ENCODE peak calls at places on chromosomes 7 and 10, in four cellular contexts. B, U, F and X are unnamed samples.

GRCh38 chr10:127155221-127155620 is 41.2 kb downstream of the INSYN2A start:
- DNase-seq in B (no peak), F (no peak), U (no peak), X (no peak)

GRCh38 chr10:110226555-110226925 is 19.1 kb downstream of the MXI1 start:
- DNase-seq in U (peak), B (no peak), F (peak), X (peak)

GRCh38 chr7:92588561-92588960 is 1.6 kb downstream of the FAM133B start:
- DNase-seq in F (no peak), U (no peak), B (no peak), X (no peak)

GRCh38 chr10:31929986-31930675 is 1.5 kb upstream of the ARHGAP12 start:
- DNase-seq in B (no peak), U (no peak), F (no peak), X (no peak)

GRCh38 chr10:130022501-130023299 is 58.6 kb upstream of the EBF3 start:
- DNase-seq in B (no peak), U (no peak), F (no peak), X (no peak)

GRCh38 chr10:6694447-6695155 is 114.5 kb upstream of the PRKCQ start:
- DNase-seq in B (no peak), F (no peak), U (no peak), X (no peak)

GRCh38 chr10:75230600-75231038 is 5.1 kb downstream of the COMTD1 start:
- DNase-seq in F (peak), U (peak), B (peak), X (peak)

GRCh38 chr7:55348502-55348901 is 16.6 kb upstream of the LANCL2 start:
- DNase-seq in U (no peak), B (no peak), F (no peak), X (no peak)

GRCh38 chr7:101206665-101207042 is 5.8 kb upstream of the MOGAT3 start:
- DNase-seq in B (no peak), F (no peak), U (no peak), X (no peak)

GRCh38 chr7:139345042-139345441 is 3.9 kb downstream of the FMC1 start:
- DNase-seq in F (no peak), U (no peak), B (no peak), X (no peak)

GRCh38 chr10:17479015-17479615 is 24.7 kb upstream of the ST8SIA6 start:
- DNase-seq in U (no peak), B (no peak), F (no peak), X (no peak)

GRCh38 chr7:70646551-70647248 is 485.2 kb upstream of the GALNT17 start:
- DNase-seq in U (no peak), B (no peak), F (no peak), X (no peak)

GRCh38 chr7:134693256-134693655 is 46.6 kb downstream of the BPGM start:
- DNase-seq in B (no peak), F (no peak), U (no peak), X (no peak)

GRCh38 chr10:8594176-8594575 is 539.7 kb downstream of the GATA3 start:
- DNase-seq in B (no peak), U (no peak), F (no peak), X (no peak)

GRCh38 chr7:74665296-74665938 is 7.9 kb downstream of the GTF2I start:
- DNase-seq in F (no peak), U (no peak), B (no peak), X (no peak)

GRCh38 chr10:103554488-103555320 is 61.2 kb downstream of the NEURL1 start:
- DNase-seq in F (peak), B (no peak), U (peak), X (peak)

GRCh38 chr7:127905491-127906330 is 125.5 kb downstream of the LRRC4 start:
- DNase-seq in F (no peak), U (peak), B (no peak), X (no peak)

GRCh38 chr7:28016297-28016696 is 164.3 kb downstream of the JAZF1 start:
- DNase-seq in F (no peak), U (no peak), B (no peak), X (no peak)

GRCh38 chr10:8815969-8816368 is 761.5 kb downstream of the GATA3 start:
- DNase-seq in F (no peak), U (no peak), B (no peak), X (no peak)

GRCh38 chr10:115432188-115432819 is 339.1 kb downstream of the ATRNL1 start:
- DNase-seq in U (peak), B (no peak), F (no peak), X (no peak)

GRCh38 chr7:5395246-5395645 is 28.4 kb downstream of the TNRC18 start:
- DNase-seq in U (no peak), F (no peak), B (no peak), X (no peak)

GRCh38 chr10:117294039-117294438 is 53.1 kb downstream of the SLC18A2 start:
- DNase-seq in B (no peak), U (no peak), F (no peak), X (no peak)

GRCh38 chr10:3401491-3401938 is 228.9 kb upstream of the PITRM1 start:
- DNase-seq in F (no peak), U (no peak), B (no peak), X (no peak)

GRCh38 chr7:108253275-108254044 is 123.3 kb upstream of the LAMB4 start:
- DNase-seq in F (no peak), U (no peak), B (no peak), X (no peak)

GRCh38 chr7:56028942-56029630 is 22.2 kb downstream of the PSPH start:
- DNase-seq in U (peak), F (no peak), B (no peak), X (no peak)

DNA sequence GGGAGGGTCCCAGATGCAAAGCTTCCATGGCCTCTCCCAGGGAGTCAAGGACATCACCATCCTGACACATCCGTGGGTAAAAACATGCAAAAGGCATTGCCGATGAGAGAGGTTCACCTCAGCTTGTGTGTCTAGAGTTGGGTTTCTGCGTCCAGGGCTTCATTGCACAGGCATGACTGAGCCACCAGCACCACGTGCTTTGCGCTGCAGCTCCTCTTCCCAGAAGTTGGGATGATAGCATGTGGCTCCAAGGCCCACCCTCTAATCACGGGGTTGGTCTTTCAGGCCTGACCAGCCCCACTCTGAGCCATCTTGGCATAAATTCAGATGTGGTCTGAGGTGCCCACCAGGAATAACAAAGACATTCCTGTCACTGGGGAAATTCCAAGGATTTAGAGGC is 7.1 kb upstream of the RASGEF1A start:
- DNase-seq in U (no peak), B (no peak), F (no peak), X (no peak)
- TF ChIP-seq TARDBP in U (no peak), B (no peak), F (no peak), X (no peak)

GRCh38 chr10:73141603-73142002 is 26.2 kb downstream of the ECD start:
- DNase-seq in F (no peak), U (no peak), B (no peak), X (no peak)

GRCh38 chr10:73134727-73135126 is 24.5 kb downstream of the NUDT13 start:
- DNase-seq in F (no peak), B (no peak), U (no peak), X (no peak)

GRCh38 chr10:73139251-73139650 is 28.6 kb downstream of the ECD start:
- DNase-seq in U (no peak), F (no peak), B (no peak), X (no peak)

GRCh38 chr10:73131913-73132686 is 21.8 kb downstream of the NUDT13 start:
- DNase-seq in B (no peak), F (no peak), U (peak), X (no peak)

DNA sequence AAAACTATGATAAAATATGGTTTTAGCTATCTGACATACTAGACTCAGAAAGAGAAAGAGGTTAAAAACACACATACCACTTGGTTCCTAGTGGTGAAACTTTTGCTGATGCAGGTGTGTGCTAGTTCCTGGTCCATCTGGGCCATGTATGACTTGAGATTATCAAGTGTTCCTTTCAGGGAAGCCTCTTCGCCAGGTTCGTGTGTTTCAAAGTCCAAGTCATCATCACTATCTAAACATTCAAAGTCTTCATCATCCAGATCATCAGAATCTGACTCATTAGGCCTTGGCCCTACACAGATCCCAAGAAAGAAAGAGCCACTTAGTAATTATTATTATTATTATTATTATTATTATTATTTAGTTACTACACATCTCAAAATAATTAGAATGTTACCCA is 26.4 kb downstream of the NUDT13 start:
- DNase-seq in U (no peak), B (no peak), F (no peak), X (no peak)
- TF ChIP-seq FOXM1 in U (no peak), B (no peak), F (no peak), X (no peak)

DNA sequence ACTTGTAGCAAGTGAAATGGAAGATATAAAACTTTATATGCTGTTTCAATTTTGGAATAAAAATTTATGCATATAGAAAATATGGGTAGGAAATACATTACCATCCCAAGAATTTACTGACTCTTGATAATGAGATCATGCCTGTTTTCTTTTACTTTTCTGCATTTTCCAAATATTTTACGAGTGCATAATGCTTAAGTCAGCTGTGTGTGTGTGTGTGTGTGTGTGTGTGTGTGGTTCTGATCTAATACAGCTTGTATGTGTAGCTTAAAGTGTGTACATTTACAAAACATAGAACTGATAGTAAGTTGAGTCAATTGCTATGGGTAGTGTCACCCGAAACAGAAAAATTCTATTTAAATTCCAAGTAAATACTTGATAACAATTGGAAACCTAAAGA is 315.9 kb upstream of the LRRN3 start:
- DNase-seq in F (no peak), U (no peak), B (no peak), X (no peak)
- TF ChIP-seq TARDBP in F (no peak), U (no peak), B (no peak), X (no peak)

DNA sequence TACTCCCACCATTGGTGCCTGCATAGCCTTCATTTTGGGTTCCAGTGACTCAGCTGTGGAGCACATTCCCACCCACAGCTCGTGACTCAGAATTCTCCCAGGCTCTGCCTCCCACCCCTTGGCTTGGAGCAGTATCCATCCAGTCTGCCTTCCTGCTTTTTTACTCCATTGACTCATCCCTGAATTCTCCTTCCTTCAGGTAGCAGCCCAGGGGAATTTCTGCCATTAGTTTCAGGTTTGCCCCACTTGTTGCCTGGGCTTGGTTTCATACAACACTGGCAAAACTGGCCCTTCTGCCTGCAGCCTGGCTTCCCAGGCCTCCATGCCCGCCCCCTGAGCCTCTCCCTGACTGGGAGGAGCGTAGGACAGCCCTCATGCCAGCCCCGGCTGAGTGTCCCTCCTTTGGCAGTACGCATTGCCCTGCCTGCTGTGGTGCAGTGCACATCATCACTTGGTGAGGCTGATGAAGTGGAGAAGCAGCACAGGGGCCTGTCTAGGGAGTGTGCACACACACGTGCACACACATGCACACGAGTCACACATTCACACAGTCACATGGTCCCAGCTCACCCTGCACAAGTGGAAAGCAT is 55.0 kb downstream of the SNX10 start:
- DNase-seq in B (no peak), U (no peak), F (no peak), X (no peak)
- TF ChIP-seq FOXM1 in B (no peak), U (no peak), F (no peak), X (no peak)

DNA sequence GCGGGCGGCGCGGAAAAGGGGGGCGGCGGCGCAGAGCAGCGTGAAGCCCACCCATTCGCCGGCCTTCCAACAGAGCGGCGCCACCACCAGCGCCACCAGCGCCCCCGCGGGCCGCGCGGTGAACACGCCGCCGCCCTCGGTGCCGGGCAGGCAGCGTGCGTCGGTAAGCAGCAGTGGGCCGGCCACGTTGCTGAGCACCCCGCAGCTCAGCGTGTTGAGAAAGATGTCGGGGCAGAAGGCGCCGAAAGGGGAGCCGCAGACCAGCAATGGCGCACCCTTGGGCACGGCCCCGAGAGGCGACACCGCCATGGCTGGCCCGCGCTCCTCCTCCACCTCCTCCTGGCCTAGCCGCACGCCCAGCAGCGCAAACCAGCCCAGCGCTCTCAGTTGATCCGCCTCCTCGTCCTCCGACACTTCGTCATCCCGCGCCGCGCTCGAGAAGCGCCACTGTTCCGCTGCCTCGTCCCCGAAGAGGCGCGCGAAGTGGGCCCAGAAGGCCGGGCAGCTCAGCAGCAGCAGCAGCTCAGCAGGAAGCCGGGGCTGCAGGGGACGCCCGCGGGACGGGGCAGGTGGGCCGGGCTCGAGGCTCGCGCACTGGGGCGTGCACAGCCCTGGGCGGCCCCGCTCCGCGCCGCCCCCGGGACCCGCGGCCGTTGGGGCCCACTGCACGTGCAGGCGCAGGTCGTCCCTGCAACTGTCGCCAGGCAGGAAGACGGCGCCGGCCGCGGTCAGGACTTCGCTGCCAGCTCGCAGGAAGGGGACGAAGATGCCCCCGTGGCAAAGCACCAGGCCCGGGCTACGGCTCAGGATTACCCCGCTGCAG is 623 bp downstream of the TYSND1 start:
- DNase-seq in F (peak), U (peak), B (no peak), X (peak)
- TF ChIP-seq TARDBP in F (no peak), U (peak), B (no peak), X (no peak)

GRCh38 chr7:94423116-94423515 is 28.4 kb downstream of the COL1A2 start:
- DNase-seq in U (no peak), B (no peak), F (no peak), X (no peak)
- TF ChIP-seq FOXM1 in U (no peak), B (no peak), F (no peak), X (no peak)

GRCh38 chr7:130985361-130985760 is 251.4 kb upstream of the KLF14 start:
- DNase-seq in U (no peak), B (no peak), F (no peak), X (no peak)
- TF ChIP-seq TARDBP in U (no peak), B (no peak), F (no peak), X (no peak)